ENCODE peak calls at places on chromosomes 5 and 9, in five cellular contexts. Q, J, F, D and W are unnamed samples. For H3K27me3, the result is how much of the 10 kb centered on the place peaks cover.

GRCh38 chr5:145920542-145921210 is 15.7 kb upstream of the SH3RF2 start:
- DNase-seq in Q (no peak), J (no peak), F (no peak), D (no peak), W (no peak)

GRCh38 chr9:77593528-77593927 is 54.6 kb downstream of the GNA14 start:
- DNase-seq in Q (no peak), J (no peak), F (no peak), D (no peak), W (no peak)

GRCh38 chr9:33220681-33221567 is 19.0 kb upstream of the SPINK4 start:
- DNase-seq in Q (no peak), J (no peak), F (no peak), D (no peak), W (no peak)

GRCh38 chr5:9398227-9398626 is 147.6 kb downstream of the SEMA5A start:
- DNase-seq in Q (no peak), J (no peak), F (no peak), D (peak), W (no peak)

GRCh38 chr9:77908293-77908692 is 123.3 kb downstream of the GNAQ start:
- DNase-seq in Q (no peak), J (no peak), F (no peak), D (no peak), W (no peak)

GRCh38 chr5:74028406-74028805 is 402.4 kb downstream of the ARHGEF28 start:
- DNase-seq in Q (no peak), J (no peak), F (no peak), D (peak), W (peak)

GRCh38 chr9:5440426-5440825 is 2.7 kb upstream of the PLGRKT start:
- DNase-seq in Q (no peak), J (no peak), F (no peak), D (no peak), W (no peak)

GRCh38 chr5:137563646-137564474 is 64.7 kb upstream of the SPOCK1 start:
- DNase-seq in Q (no peak), J (no peak), F (no peak), D (peak), W (no peak)

GRCh38 chr5:56494300-56494704 is 261.2 kb upstream of the ANKRD55 start:
- DNase-seq in Q (no peak), J (no peak), F (no peak), D (no peak), W (no peak)

GRCh38 chr5:124231794-124232193 is 514.6 kb downstream of the ZNF608 start:
- DNase-seq in Q (no peak), J (no peak), F (no peak), D (no peak), W (no peak)

GRCh38 chr5:144032375-144032774 is 138.1 kb downstream of the YIPF5 start:
- DNase-seq in Q (no peak), J (no peak), F (no peak), D (no peak), W (no peak)

GRCh38 chr5:88660326-88660946 is 222.5 kb downstream of the MEF2C start:
- DNase-seq in Q (peak), J (peak), F (peak), D (peak), W (no peak)

GRCh38 chr5:83503662-83504061 is 32.1 kb downstream of the VCAN start:
- DNase-seq in Q (no peak), J (no peak), F (no peak), D (peak), W (no peak)

GRCh38 chr5:160747963-160748362 is 104.0 kb downstream of the ATP10B start:
- DNase-seq in Q (no peak), J (no peak), F (no peak), D (no peak), W (no peak)

GRCh38 chr9:125757834-125758233 is 10.7 kb downstream of the PBX3 start:
- DNase-seq in Q (no peak), J (no peak), F (no peak), D (no peak), W (no peak)

GRCh38 chr9:38313421-38313820 is 79.1 kb upstream of the ALDH1B1 start:
- DNase-seq in Q (no peak), J (no peak), F (no peak), D (no peak), W (no peak)

GRCh38 chr5:179802950-179803562 is 3.6 kb downstream of the MGAT4B start:
- DNase-seq in Q (no peak), J (peak), F (no peak), D (no peak), W (no peak)

GRCh38 chr5:59724482-59725392 is 168.8 kb downstream of the PDE4D start:
- DNase-seq in Q (peak), J (peak), F (no peak), D (no peak), W (no peak)

GRCh38 chr5:149320791-149321330 is 24.4 kb upstream of the GRPEL2 start:
- DNase-seq in Q (peak), J (peak), F (peak), D (peak), W (peak)

GRCh38 chr5:133427121-133427777 is 185.1 kb downstream of the FSTL4 start:
- DNase-seq in Q (no peak), J (no peak), F (no peak), D (peak), W (no peak)

GRCh38 chr5:173395257-173395932 is 67.2 kb upstream of the STC2 start:
- DNase-seq in Q (peak), J (peak), F (no peak), D (peak), W (no peak)

GRCh38 chr5:14145356-14146334 is 2.5 kb downstream of the TRIO start:
- DNase-seq in Q (no peak), J (no peak), F (no peak), D (peak), W (no peak)

GRCh38 chr5:96714951-96715451 is 52.8 kb downstream of the CAST start:
- DNase-seq in Q (peak), J (no peak), F (no peak), D (peak), W (no peak)

GRCh38 chr5:95822408-95823240 is at the start of gene GLRX:
- DNase-seq in Q (peak), J (peak), F (peak), D (peak), W (peak)

GRCh38 chr5:160310910-160311295 is 1.5 kb downstream of the CCNJL start:
- DNase-seq in Q (peak), J (peak), F (no peak), D (no peak), W (peak)

GRCh38 chr9:120869726-120870125 is 7.3 kb downstream of the PHF19 start:
- DNase-seq in Q (no peak), J (peak), F (no peak), D (no peak), W (no peak)

GRCh38 chr5:174355995-174356394 is 310.5 kb downstream of the NSG2 start:
- DNase-seq in Q (no peak), J (no peak), F (no peak), D (no peak), W (no peak)

GRCh38 chr9:135839516-135839915 is 67.8 kb downstream of the CAMSAP1 start:
- DNase-seq in Q (no peak), J (no peak), F (peak), D (no peak), W (no peak)

GRCh38 chr9:94827584-94828304 is 101.2 kb downstream of the AOPEP start:
- DNase-seq in Q (no peak), J (no peak), F (no peak), D (peak), W (no peak)

GRCh38 chr9:128456613-128457061 is 831 bp downstream of the ODF2 start:
- DNase-seq in Q (peak), J (peak), F (peak), D (peak), W (peak)

GRCh38 chr5:115098041-115098702 is 71.5 kb downstream of the TRIM36 start:
- DNase-seq in Q (no peak), J (peak), F (no peak), D (peak), W (no peak)

GRCh38 chr9:116549786-116550660 is 137.1 kb upstream of the TRIM32 start:
- DNase-seq in Q (no peak), J (no peak), F (no peak), D (peak), W (no peak)

GRCh38 chr9:4421847-4422246 is 68.4 kb upstream of the SLC1A1 start:
- DNase-seq in Q (no peak), J (no peak), F (no peak), D (no peak), W (no peak)

GRCh38 chr9:89799766-89800165 is 195.0 kb downstream of the GADD45G start:
- DNase-seq in Q (no peak), J (no peak), F (no peak), D (no peak), W (no peak)

GRCh38 chr5:138605254-138605972 is 30.2 kb upstream of the HSPA9 start:
- DNase-seq in Q (no peak), J (no peak), F (no peak), D (no peak), W (no peak)

GRCh38 chr9:133477461-133477860 is 1.4 kb downstream of the SLC2A6 start:
- DNase-seq in Q (no peak), J (no peak), F (no peak), D (no peak), W (no peak)

GRCh38 chr9:69342769-69343168 is 17.8 kb downstream of the ENTREP1 start:
- DNase-seq in Q (no peak), J (no peak), F (no peak), D (no peak), W (no peak)

DNA sequence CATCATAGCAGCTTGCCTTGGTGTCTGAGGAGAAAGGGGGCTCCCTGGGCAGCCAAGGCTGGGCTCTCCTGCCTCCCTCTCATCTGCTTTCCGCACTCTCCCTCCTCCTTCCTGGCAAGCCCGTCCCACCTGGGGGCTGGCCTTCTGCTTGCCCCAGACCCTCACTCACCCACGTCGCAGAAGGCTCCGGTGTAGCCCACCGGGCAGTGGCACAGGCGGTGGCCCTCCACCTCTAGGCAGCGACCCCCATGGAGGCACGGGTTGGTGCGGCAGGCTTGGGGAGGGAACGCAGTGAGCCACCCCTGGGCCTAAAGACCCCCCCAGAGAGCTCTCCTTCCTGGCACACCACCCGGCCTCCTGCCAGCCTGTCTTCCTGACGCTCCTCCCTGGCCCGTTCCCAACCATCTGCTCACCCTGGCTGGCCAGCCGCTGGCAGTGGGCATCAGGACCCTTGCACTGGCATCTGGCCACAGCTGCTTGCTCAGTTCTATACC is 4.2 kb upstream of the PFN3 start:
- DNase-seq in Q (no peak), J (peak), F (no peak), D (no peak), W (no peak)
- H3K27me3 ChIP-seq in Q (under half), J (half or more), F (under half), D (under half), W (under half)

GRCh38 chr5:181133083-181133482 is 2.1 kb upstream of the OR2V1 start:
- DNase-seq in Q (no peak), J (no peak), F (no peak), D (no peak), W (peak)

GRCh38 chr5:181129601-181130000 is 1.4 kb downstream of the OR2V1 start:
- DNase-seq in Q (no peak), J (no peak), F (no peak), D (no peak), W (peak)

GRCh38 chr5:181133610-181134231 is 2.8 kb upstream of the OR2V1 start:
- DNase-seq in Q (no peak), J (no peak), F (peak), D (peak), W (peak)

GRCh38 chr5:181130832-181131496 is at the start of gene OR2V1:
- DNase-seq in Q (no peak), J (no peak), F (no peak), D (no peak), W (peak)

GRCh38 chr5:181131514-181131913 is 545 bp upstream of the OR2V1 start:
- DNase-seq in Q (no peak), J (no peak), F (no peak), D (no peak), W (peak)
- H3K27me3 ChIP-seq in Q (under half), J (under half), F (under half), D (under half), W (under half)

GRCh38 chr9:132182609-132183073 is 20.8 kb downstream of the NTNG2 start:
- DNase-seq in Q (no peak), J (peak), F (no peak), D (no peak), W (no peak)
- H3K27me3 ChIP-seq in Q (under half), J (under half), F (under half), D (under half), W (half or more)

DNA sequence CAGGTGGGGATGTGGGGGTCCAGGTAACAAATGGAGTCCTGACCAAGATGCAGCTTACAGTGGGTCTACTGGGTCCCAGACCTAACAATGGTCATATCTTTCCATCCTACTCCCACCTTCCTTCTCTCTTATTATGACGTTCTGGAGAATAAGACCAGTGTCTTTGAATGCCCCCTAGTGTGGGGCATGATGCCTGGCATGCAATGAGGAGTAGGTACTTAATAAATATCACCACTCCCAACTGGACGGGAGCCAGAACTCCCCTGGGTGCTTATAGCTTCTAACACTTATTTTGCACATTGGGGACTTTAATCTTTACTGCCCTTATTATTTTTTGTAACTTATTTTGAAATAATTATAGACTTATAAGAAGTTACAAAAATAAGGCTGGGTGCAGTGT is 98.2 kb downstream of the NDFIP1 start:
- DNase-seq in Q (no peak), J (no peak), F (peak), D (no peak), W (no peak)
- H3K27me3 ChIP-seq in Q (under half), J (under half), F (under half), D (under half), W (under half)

GRCh38 chr5:168934186-168934585 is 355.0 kb upstream of the PANK3 start:
- DNase-seq in Q (no peak), J (no peak), F (no peak), D (no peak), W (no peak)
- H3K27me3 ChIP-seq in Q (under half), J (under half), F (under half), D (under half), W (under half)

GRCh38 chr5:54909126-54909525 is 76.3 kb downstream of the ESM1 start:
- DNase-seq in Q (no peak), J (no peak), F (no peak), D (no peak), W (no peak)
- H3K27me3 ChIP-seq in Q (under half), J (under half), F (under half), D (under half), W (under half)

GRCh38 chr9:130670644-130671043 is 6.2 kb downstream of the PRDM12 start:
- DNase-seq in Q (no peak), J (no peak), F (no peak), D (no peak), W (no peak)
- H3K27me3 ChIP-seq in Q (under half), J (under half), F (under half), D (under half), W (under half)

GRCh38 chr5:146952168-146952567 is 73.6 kb upstream of the PPP2R2B start:
- DNase-seq in Q (no peak), J (no peak), F (no peak), D (no peak), W (no peak)

DNA sequence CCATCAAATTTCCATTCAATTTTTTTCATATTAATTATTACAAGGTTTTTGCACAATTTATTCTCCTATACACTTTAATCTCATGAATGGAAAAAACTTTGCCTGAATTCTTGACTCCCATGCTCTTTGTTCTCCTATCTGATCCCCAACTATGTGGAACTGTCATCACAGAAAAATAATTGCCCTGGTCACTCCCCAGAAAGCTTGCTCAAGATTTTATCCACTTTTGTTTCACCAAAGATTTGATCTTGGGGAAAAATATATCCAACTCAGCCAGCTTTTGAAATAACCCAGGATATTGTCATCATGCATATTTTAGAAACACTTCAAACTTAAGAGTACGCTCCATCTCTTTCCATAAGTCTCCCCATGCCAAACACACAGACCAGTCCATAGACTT is 77.7 kb upstream of the PPP2R2B start:
- DNase-seq in Q (no peak), J (no peak), F (no peak), D (no peak), W (no peak)
- H3K27me3 ChIP-seq in Q (under half), J (under half), F (under half), D (under half), W (under half)

GRCh38 chr9:17906204-17906840 is 327.5 kb downstream of the SH3GL2 start:
- DNase-seq in Q (peak), J (peak), F (peak), D (no peak), W (peak)
- H3K27me3 ChIP-seq in Q (under half), J (under half), F (under half), D (under half), W (under half)

GRCh38 chr5:40292006-40292405 is 387.7 kb upstream of the PTGER4 start:
- DNase-seq in Q (no peak), J (no peak), F (no peak), D (no peak), W (no peak)

GRCh38 chr5:40288791-40289475 is 390.8 kb upstream of the PTGER4 start:
- DNase-seq in Q (no peak), J (no peak), F (no peak), D (no peak), W (no peak)

DNA sequence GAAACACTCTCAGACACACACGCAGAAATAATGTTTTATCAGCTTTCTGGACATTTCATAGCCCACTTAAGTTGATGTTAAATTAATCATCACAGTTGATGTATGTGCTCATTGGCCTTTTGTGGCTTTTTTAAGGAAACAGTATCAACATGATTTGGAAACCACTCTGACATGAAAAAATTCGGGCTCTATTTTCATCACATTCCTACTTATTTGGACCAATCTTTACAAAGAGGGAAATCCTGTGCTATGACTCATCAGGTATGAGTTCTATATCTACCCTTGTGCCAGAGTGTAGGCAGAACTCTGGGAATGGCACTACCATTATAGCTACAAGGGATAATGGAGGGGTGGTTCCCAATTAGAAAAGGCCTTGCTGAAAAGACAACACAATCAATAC is 388.4 kb upstream of the PTGER4 start:
- DNase-seq in Q (no peak), J (no peak), F (no peak), D (peak), W (no peak)
- H3K27me3 ChIP-seq in Q (under half), J (under half), F (under half), D (under half), W (under half)